ENCODE peak calls at places on chromosomes 5 and 9, in six cellular contexts. One of them, this sample, is unnamed.

GRCh38 chr9:125620216-125620615 is 86.8 kb downstream of the MAPKAP1 start:
- DNase-seq in endodermal cell: no peak
- DNase-seq in breast epithelium: no peak
- DNase-seq in adipocyte: peak; percentile 6
- DNase-seq in Panc1: no peak
- DNase-seq in NT2/D1: no peak
- DNase-seq in this sample: no peak

GRCh38 chr5:6743161-6743560 is 29.9 kb downstream of the TENT4A start:
- DNase-seq in endodermal cell: no peak
- DNase-seq in breast epithelium: no peak
- DNase-seq in adipocyte: no peak
- DNase-seq in Panc1: no peak
- DNase-seq in NT2/D1: no peak
- DNase-seq in this sample: no peak

GRCh38 chr5:36740259-36740898 is 134.0 kb downstream of the SLC1A3 start:
- DNase-seq in endodermal cell: no peak
- DNase-seq in breast epithelium: no peak
- DNase-seq in adipocyte: no peak
- DNase-seq in Panc1: no peak
- DNase-seq in NT2/D1: no peak
- DNase-seq in this sample: no peak

GRCh38 chr9:97632406-97632991 is 669 bp downstream of the TSTD2 start:
- DNase-seq in endodermal cell: peak; percentile 84
- DNase-seq in breast epithelium: peak; percentile 41
- DNase-seq in adipocyte: peak; percentile 88
- DNase-seq in Panc1: peak; percentile 5
- DNase-seq in NT2/D1: peak; percentile 68
- DNase-seq in this sample: peak; percentile 37

GRCh38 chr5:77772729-77773128 is 3.4 kb downstream of the TBCA start:
- DNase-seq in endodermal cell: no peak
- DNase-seq in breast epithelium: no peak
- DNase-seq in adipocyte: no peak
- DNase-seq in Panc1: no peak
- DNase-seq in NT2/D1: no peak
- DNase-seq in this sample: no peak

GRCh38 chr9:107345327-107345726 is 62.2 kb downstream of the RAD23B start:
- DNase-seq in endodermal cell: peak; percentile 31
- DNase-seq in breast epithelium: no peak
- DNase-seq in adipocyte: no peak
- DNase-seq in Panc1: no peak
- DNase-seq in NT2/D1: no peak
- DNase-seq in this sample: no peak

GRCh38 chr5:180830253-180831138 is 27.9 kb upstream of the MGAT1 start:
- DNase-seq in endodermal cell: peak; percentile 82
- DNase-seq in breast epithelium: peak; percentile 62
- DNase-seq in adipocyte: peak; percentile 15
- DNase-seq in Panc1: no peak
- DNase-seq in NT2/D1: no peak
- DNase-seq in this sample: no peak

GRCh38 chr9:125932012-125932411 is 184.8 kb downstream of the PBX3 start:
- DNase-seq in endodermal cell: no peak
- DNase-seq in breast epithelium: peak; percentile 53
- DNase-seq in adipocyte: peak; percentile 80
- DNase-seq in Panc1: peak; percentile 25
- DNase-seq in NT2/D1: no peak
- DNase-seq in this sample: peak; percentile 93

GRCh38 chr9:22415941-22416691 is 30.5 kb upstream of the DMRTA1 start:
- DNase-seq in endodermal cell: no peak
- DNase-seq in breast epithelium: no peak
- DNase-seq in adipocyte: peak; percentile 8
- DNase-seq in Panc1: no peak
- DNase-seq in NT2/D1: no peak
- DNase-seq in this sample: no peak

GRCh38 chr5:174790906-174791305 is 66.5 kb downstream of the MSX2 start:
- DNase-seq in endodermal cell: no peak
- DNase-seq in breast epithelium: no peak
- DNase-seq in adipocyte: no peak
- DNase-seq in Panc1: no peak
- DNase-seq in NT2/D1: no peak
- DNase-seq in this sample: no peak

GRCh38 chr5:91182763-91183162 is 200.4 kb downstream of the ARRDC3 start:
- DNase-seq in endodermal cell: peak; percentile 50
- DNase-seq in breast epithelium: no peak
- DNase-seq in adipocyte: peak; percentile 18
- DNase-seq in Panc1: no peak
- DNase-seq in NT2/D1: no peak
- DNase-seq in this sample: peak; percentile 64

GRCh38 chr9:106970219-106970975 is 107.4 kb downstream of the ZNF462 start:
- DNase-seq in endodermal cell: no peak
- DNase-seq in breast epithelium: no peak
- DNase-seq in adipocyte: peak; percentile 24
- DNase-seq in Panc1: no peak
- DNase-seq in NT2/D1: no peak
- DNase-seq in this sample: no peak

GRCh38 chr5:140039561-140039960 is 3.5 kb downstream of the NRG2 start:
- DNase-seq in endodermal cell: no peak
- DNase-seq in breast epithelium: peak; percentile 60
- DNase-seq in adipocyte: peak; percentile 6
- DNase-seq in Panc1: no peak
- DNase-seq in NT2/D1: no peak
- DNase-seq in this sample: no peak

GRCh38 chr5:74200560-74200959 is 440.0 kb downstream of the ENC1 start:
- DNase-seq in endodermal cell: no peak
- DNase-seq in breast epithelium: no peak
- DNase-seq in adipocyte: no peak
- DNase-seq in Panc1: no peak
- DNase-seq in NT2/D1: no peak
- DNase-seq in this sample: no peak

GRCh38 chr9:22165144-22165543 is 156.0 kb upstream of the CDKN2B start:
- DNase-seq in endodermal cell: no peak
- DNase-seq in breast epithelium: no peak
- DNase-seq in adipocyte: no peak
- DNase-seq in Panc1: no peak
- DNase-seq in NT2/D1: no peak
- DNase-seq in this sample: no peak

DNA sequence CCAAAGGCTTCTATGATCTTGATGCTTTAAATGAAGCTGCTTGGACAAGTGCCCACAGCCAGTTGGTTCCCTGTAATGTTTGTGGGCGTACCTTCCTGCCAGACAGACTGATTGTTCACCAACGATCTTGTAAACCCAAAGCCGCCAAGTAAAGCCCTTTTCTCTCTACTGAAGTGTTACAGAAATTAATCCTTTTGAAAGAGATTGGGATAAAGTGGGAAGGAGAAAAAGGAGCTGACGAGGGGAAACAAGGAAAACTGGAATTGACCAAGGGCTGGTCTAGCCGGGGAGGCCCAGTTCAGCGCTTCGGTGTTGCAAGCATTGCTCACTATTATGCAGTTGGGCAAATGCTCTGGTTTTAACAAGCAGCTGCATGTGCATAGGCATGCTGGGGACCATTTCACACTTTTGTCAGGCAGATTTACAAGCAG is 53.2 kb downstream of the ZNF474 start:
- DNase-seq in endodermal cell: peak; percentile 75
- DNase-seq in breast epithelium: no peak
- DNase-seq in adipocyte: peak; percentile 84
- DNase-seq in Panc1: no peak
- DNase-seq in NT2/D1: peak; percentile 40
- DNase-seq in this sample: peak; percentile 89
- H3K4me3 ChIP-seq in endodermal cell: no peak overlapping the region
- H3K4me3 ChIP-seq in breast epithelium: no peak overlapping the region
- H3K4me3 ChIP-seq in adipocyte: peak overlapping the region; percentile 70
- H3K4me3 ChIP-seq in Panc1: no peak overlapping the region
- H3K4me3 ChIP-seq in NT2/D1: no peak overlapping the region
- H3K4me3 ChIP-seq in this sample: peak overlapping the region; percentile 7

DNA sequence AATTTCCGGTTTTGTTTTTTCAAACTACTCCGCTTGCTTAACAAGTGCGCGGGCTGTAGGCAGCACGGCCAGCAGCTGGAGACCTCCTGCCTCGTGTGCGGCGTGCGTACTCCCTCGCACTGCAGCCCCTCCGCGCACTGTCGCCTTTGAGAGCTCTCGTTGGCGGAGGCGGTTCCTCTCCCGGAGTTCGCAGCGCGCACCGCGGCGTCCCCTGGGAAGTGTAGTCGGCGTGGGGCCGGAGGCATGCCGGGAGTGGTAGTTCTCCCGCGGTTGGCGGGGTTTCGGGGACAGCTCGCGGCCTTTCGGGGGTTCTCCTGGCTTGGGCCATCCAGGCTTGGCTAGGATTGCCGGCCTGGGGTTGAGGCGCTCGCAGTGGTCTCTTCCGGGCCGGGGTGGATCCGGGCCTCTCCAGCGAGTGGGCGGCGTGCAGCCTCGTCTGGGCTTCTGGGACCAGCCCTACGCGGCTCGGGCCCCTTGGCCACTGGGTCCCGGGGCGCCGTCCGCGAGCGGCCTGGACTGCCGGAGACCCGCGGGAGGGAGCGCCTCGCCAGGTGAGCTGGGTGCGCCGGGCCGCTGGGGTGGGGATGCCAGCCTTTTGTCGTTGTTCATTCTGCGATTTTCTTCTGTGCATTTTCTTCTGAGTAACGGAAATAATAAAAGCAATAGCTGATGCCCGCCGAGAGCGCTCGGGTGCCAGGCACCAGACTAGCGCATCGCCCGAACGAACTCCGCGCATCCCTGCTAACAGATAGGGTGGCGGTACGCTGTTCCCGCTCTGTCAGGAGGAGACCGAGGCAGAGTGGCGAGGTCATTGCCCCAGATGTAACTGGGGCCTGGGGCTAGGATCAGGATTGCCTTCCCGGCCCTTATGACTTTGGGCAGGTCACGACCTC is at the start of gene ZNF354C:
- DNase-seq in endodermal cell: peak; percentile 97
- DNase-seq in breast epithelium: peak; percentile 61
- DNase-seq in adipocyte: peak; percentile 97
- DNase-seq in Panc1: no peak
- DNase-seq in NT2/D1: peak; percentile 81
- DNase-seq in this sample: peak; percentile 93
- H3K9me3 ChIP-seq in endodermal cell: peaks cover 54% of the 10 kb centered on the region
- H3K9me3 ChIP-seq in breast epithelium: peaks cover 19% of the 10 kb centered on the region
- H3K9me3 ChIP-seq in adipocyte: peaks cover 3% of the 10 kb centered on the region
- H3K9me3 ChIP-seq in Panc1: peaks cover 22% of the 10 kb centered on the region
- H3K9me3 ChIP-seq in NT2/D1: peaks cover 22% of the 10 kb centered on the region
- H3K9me3 ChIP-seq in this sample: peaks cover 51% of the 10 kb centered on the region

DNA sequence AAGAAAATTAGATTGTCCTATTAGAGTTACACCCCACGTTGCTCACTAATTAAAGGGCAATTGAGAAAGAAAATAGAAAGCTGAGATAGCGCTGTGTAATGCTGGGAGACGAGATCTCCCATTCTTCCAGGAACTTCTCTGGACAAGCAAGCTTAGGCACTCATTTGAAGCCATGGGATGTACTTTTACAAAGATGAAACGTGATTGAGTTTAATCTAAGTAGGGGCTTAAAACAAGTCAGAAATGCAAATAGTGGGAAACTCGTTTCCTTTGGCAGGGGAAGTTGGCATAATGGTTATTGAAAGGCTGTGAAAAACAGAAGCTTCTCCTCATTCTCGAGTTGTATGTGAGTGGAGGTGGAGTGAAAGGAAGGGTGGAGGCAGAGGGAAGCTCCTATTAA is 3.7 kb downstream of the PRDM6 start:
- DNase-seq in endodermal cell: no peak
- DNase-seq in breast epithelium: no peak
- DNase-seq in adipocyte: no peak
- DNase-seq in Panc1: no peak
- DNase-seq in NT2/D1: no peak
- DNase-seq in this sample: no peak
- H3K27me3 ChIP-seq in endodermal cell: peaks cover 99% of the 10 kb centered on the region
- H3K27me3 ChIP-seq in breast epithelium: peaks cover 85% of the 10 kb centered on the region
- H3K27me3 ChIP-seq in adipocyte: peaks cover 47% of the 10 kb centered on the region
- H3K27me3 ChIP-seq in Panc1: peaks cover 34% of the 10 kb centered on the region
- H3K27me3 ChIP-seq in NT2/D1: peaks cover 96% of the 10 kb centered on the region
- H3K27me3 ChIP-seq in this sample: peaks cover 50% of the 10 kb centered on the region

DNA sequence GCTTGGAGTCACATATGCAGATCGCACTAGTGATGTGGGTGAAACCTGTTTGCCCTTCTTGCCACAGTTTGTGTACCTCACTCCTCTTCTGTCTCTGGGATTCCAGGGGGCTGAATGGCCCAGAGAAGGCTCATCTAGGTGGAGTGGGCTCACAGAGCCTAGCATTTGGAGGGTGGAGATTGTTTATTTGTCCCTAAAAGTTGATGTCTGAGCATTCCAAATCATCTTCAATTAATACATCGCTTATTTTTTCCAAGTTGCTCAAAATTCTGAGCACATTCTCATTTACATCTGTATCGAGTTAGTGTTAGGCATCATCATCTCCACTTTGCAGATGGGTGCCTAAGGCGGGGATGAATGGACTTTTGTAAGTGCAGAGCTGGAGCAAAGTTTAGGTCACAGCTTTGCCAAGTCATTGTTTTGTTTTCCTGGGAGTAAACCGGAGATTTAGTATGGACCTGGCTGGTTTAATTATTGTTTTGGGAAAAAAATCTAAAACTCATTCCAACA is 2.0 kb downstream of the ABL1 start:
- DNase-seq in endodermal cell: no peak
- DNase-seq in breast epithelium: no peak
- DNase-seq in adipocyte: peak; percentile 85
- DNase-seq in Panc1: no peak
- DNase-seq in NT2/D1: no peak
- DNase-seq in this sample: no peak
- H3K4me3 ChIP-seq in endodermal cell: peak overlapping the region; percentile 93
- H3K4me3 ChIP-seq in breast epithelium: peak overlapping the region; percentile 72
- H3K4me3 ChIP-seq in adipocyte: peak overlapping the region; percentile 90
- H3K4me3 ChIP-seq in Panc1: peak overlapping the region; percentile 74
- H3K4me3 ChIP-seq in NT2/D1: no peak overlapping the region
- H3K4me3 ChIP-seq in this sample: peak overlapping the region; percentile 75

GRCh38 chr5:3331819-3332218 is 263.8 kb upstream of the IRX1 start:
- DNase-seq in endodermal cell: no peak
- DNase-seq in breast epithelium: peak; percentile 43
- DNase-seq in adipocyte: no peak
- DNase-seq in Panc1: no peak
- DNase-seq in NT2/D1: no peak
- DNase-seq in this sample: no peak
- H3K9me3 ChIP-seq in endodermal cell: no peaks in the 10 kb centered on the region
- H3K9me3 ChIP-seq in breast epithelium: no peaks in the 10 kb centered on the region
- H3K9me3 ChIP-seq in adipocyte: no peaks in the 10 kb centered on the region
- H3K9me3 ChIP-seq in Panc1: no peaks in the 10 kb centered on the region
- H3K9me3 ChIP-seq in NT2/D1: peaks cover 10% of the 10 kb centered on the region
- H3K9me3 ChIP-seq in this sample: no peaks in the 10 kb centered on the region

GRCh38 chr9:136669791-136670464 is 7.2 kb downstream of the EGFL7 start:
- DNase-seq in endodermal cell: no peak
- DNase-seq in breast epithelium: no peak
- DNase-seq in adipocyte: no peak
- DNase-seq in Panc1: no peak
- DNase-seq in NT2/D1: no peak
- DNase-seq in this sample: no peak
- H3K27me3 ChIP-seq in endodermal cell: no peaks in the 10 kb centered on the region
- H3K27me3 ChIP-seq in breast epithelium: peaks cover 39% of the 10 kb centered on the region
- H3K27me3 ChIP-seq in adipocyte: no peaks in the 10 kb centered on the region
- H3K27me3 ChIP-seq in Panc1: no peaks in the 10 kb centered on the region
- H3K27me3 ChIP-seq in NT2/D1: peaks cover 3% of the 10 kb centered on the region
- H3K27me3 ChIP-seq in this sample: no peaks in the 10 kb centered on the region

GRCh38 chr5:27290166-27290565 is 251.8 kb upstream of the CDH9 start:
- DNase-seq in endodermal cell: no peak
- DNase-seq in breast epithelium: no peak
- DNase-seq in adipocyte: no peak
- DNase-seq in Panc1: no peak
- DNase-seq in NT2/D1: no peak
- DNase-seq in this sample: no peak
- H3K4me3 ChIP-seq in endodermal cell: no peak overlapping the region
- H3K4me3 ChIP-seq in breast epithelium: no peak overlapping the region
- H3K4me3 ChIP-seq in adipocyte: no peak overlapping the region
- H3K4me3 ChIP-seq in Panc1: no peak overlapping the region
- H3K4me3 ChIP-seq in NT2/D1: no peak overlapping the region
- H3K4me3 ChIP-seq in this sample: no peak overlapping the region

GRCh38 chr5:68464424-68464823 is 248.9 kb downstream of the PIK3R1 start:
- DNase-seq in endodermal cell: no peak
- DNase-seq in breast epithelium: no peak
- DNase-seq in adipocyte: peak; percentile 57
- DNase-seq in Panc1: no peak
- DNase-seq in NT2/D1: no peak
- DNase-seq in this sample: peak; percentile 52
- H3K9me3 ChIP-seq in endodermal cell: peaks cover 5% of the 10 kb centered on the region
- H3K9me3 ChIP-seq in breast epithelium: no peaks in the 10 kb centered on the region
- H3K9me3 ChIP-seq in adipocyte: no peaks in the 10 kb centered on the region
- H3K9me3 ChIP-seq in Panc1: no peaks in the 10 kb centered on the region
- H3K9me3 ChIP-seq in NT2/D1: no peaks in the 10 kb centered on the region
- H3K9me3 ChIP-seq in this sample: peaks cover 3% of the 10 kb centered on the region

This sample was measured in MG63.